ENCODE peak calls at places on chromosomes 3 and 15, in eight cellular contexts. One of them, this sample, is unnamed.

GRCh38 chr3:196246612-196247308 is 30.4 kb downstream of the SLC51A start:
- DNase-seq in right atrium auricular region: no peak
- DNase-seq in IMR-90: peak
- DNase-seq in endothelial cell: no peak
- DNase-seq in hepatocyte: no peak
- DNase-seq in cardiac fibroblast: no peak
- DNase-seq in fibroblast of mammary gland: peak
- DNase-seq in progenitor cell of endocrine pancreas: no peak
- DNase-seq in this sample: no peak

GRCh38 chr3:78977073-78977472 is 790.7 kb downstream of the ROBO1 start:
- DNase-seq in fibroblast of mammary gland: peak
- DNase-seq in right atrium auricular region: no peak
- DNase-seq in cardiac fibroblast: no peak
- DNase-seq in progenitor cell of endocrine pancreas: no peak
- DNase-seq in endothelial cell: no peak
- DNase-seq in IMR-90: peak
- DNase-seq in hepatocyte: no peak
- DNase-seq in this sample: no peak

GRCh38 chr3:128277378-128278049 is 124.2 kb downstream of the EEFSEC start:
- DNase-seq in cardiac fibroblast: no peak
- DNase-seq in hepatocyte: no peak
- DNase-seq in progenitor cell of endocrine pancreas: no peak
- DNase-seq in IMR-90: no peak
- DNase-seq in fibroblast of mammary gland: no peak
- DNase-seq in right atrium auricular region: peak
- DNase-seq in endothelial cell: no peak
- DNase-seq in this sample: no peak

GRCh38 chr3:11224010-11224409 is 48.2 kb upstream of the ATG7 start:
- DNase-seq in hepatocyte: no peak
- DNase-seq in progenitor cell of endocrine pancreas: no peak
- DNase-seq in endothelial cell: no peak
- DNase-seq in cardiac fibroblast: no peak
- DNase-seq in fibroblast of mammary gland: no peak
- DNase-seq in right atrium auricular region: no peak
- DNase-seq in IMR-90: no peak
- DNase-seq in this sample: no peak

GRCh38 chr3:30170681-30171438 is 435.5 kb upstream of the TGFBR2 start:
- DNase-seq in IMR-90: no peak
- DNase-seq in cardiac fibroblast: no peak
- DNase-seq in fibroblast of mammary gland: no peak
- DNase-seq in progenitor cell of endocrine pancreas: no peak
- DNase-seq in right atrium auricular region: no peak
- DNase-seq in endothelial cell: no peak
- DNase-seq in hepatocyte: peak
- DNase-seq in this sample: no peak

GRCh38 chr3:3065876-3066275 is 44.3 kb downstream of the IL5RA start:
- DNase-seq in progenitor cell of endocrine pancreas: no peak
- DNase-seq in IMR-90: peak
- DNase-seq in endothelial cell: no peak
- DNase-seq in fibroblast of mammary gland: peak
- DNase-seq in hepatocyte: no peak
- DNase-seq in cardiac fibroblast: peak
- DNase-seq in right atrium auricular region: no peak
- DNase-seq in this sample: no peak

GRCh38 chr3:29531611-29532150 is 250.8 kb downstream of the RBMS3 start:
- DNase-seq in IMR-90: no peak
- DNase-seq in progenitor cell of endocrine pancreas: no peak
- DNase-seq in fibroblast of mammary gland: no peak
- DNase-seq in hepatocyte: no peak
- DNase-seq in endothelial cell: no peak
- DNase-seq in cardiac fibroblast: no peak
- DNase-seq in right atrium auricular region: no peak
- DNase-seq in this sample: no peak

GRCh38 chr3:52372822-52373504 is 56.8 kb downstream of the DNAH1 start:
- DNase-seq in endothelial cell: peak
- DNase-seq in fibroblast of mammary gland: no peak
- DNase-seq in IMR-90: no peak
- DNase-seq in right atrium auricular region: no peak
- DNase-seq in cardiac fibroblast: no peak
- DNase-seq in progenitor cell of endocrine pancreas: no peak
- DNase-seq in hepatocyte: no peak
- DNase-seq in this sample: peak

GRCh38 chr3:41346698-41347097 is 147.4 kb downstream of the CTNNB1 start:
- DNase-seq in right atrium auricular region: no peak
- DNase-seq in fibroblast of mammary gland: peak
- DNase-seq in cardiac fibroblast: no peak
- DNase-seq in endothelial cell: no peak
- DNase-seq in IMR-90: peak
- DNase-seq in hepatocyte: no peak
- DNase-seq in progenitor cell of endocrine pancreas: no peak
- DNase-seq in this sample: no peak

GRCh38 chr3:24351779-24352469 is 142.7 kb downstream of the THRB start:
- DNase-seq in progenitor cell of endocrine pancreas: no peak
- DNase-seq in cardiac fibroblast: peak
- DNase-seq in hepatocyte: no peak
- DNase-seq in endothelial cell: no peak
- DNase-seq in IMR-90: no peak
- DNase-seq in fibroblast of mammary gland: peak
- DNase-seq in right atrium auricular region: peak
- DNase-seq in this sample: no peak

GRCh38 chr3:97658670-97659285 is 105.8 kb upstream of the ARL6 start:
- DNase-seq in cardiac fibroblast: peak
- DNase-seq in endothelial cell: peak
- DNase-seq in IMR-90: peak
- DNase-seq in right atrium auricular region: no peak
- DNase-seq in fibroblast of mammary gland: peak
- DNase-seq in progenitor cell of endocrine pancreas: no peak
- DNase-seq in hepatocyte: peak
- DNase-seq in this sample: peak

GRCh38 chr3:127488141-127488672 is 102.3 kb downstream of the TPRA1 start:
- DNase-seq in endothelial cell: no peak
- DNase-seq in progenitor cell of endocrine pancreas: no peak
- DNase-seq in fibroblast of mammary gland: no peak
- DNase-seq in cardiac fibroblast: no peak
- DNase-seq in right atrium auricular region: peak
- DNase-seq in IMR-90: no peak
- DNase-seq in hepatocyte: no peak
- DNase-seq in this sample: no peak

GRCh38 chr3:47324278-47324865 is 41.6 kb downstream of the KLHL18 start:
- DNase-seq in right atrium auricular region: peak
- DNase-seq in IMR-90: peak
- DNase-seq in endothelial cell: peak
- DNase-seq in cardiac fibroblast: peak
- DNase-seq in hepatocyte: peak
- DNase-seq in progenitor cell of endocrine pancreas: peak
- DNase-seq in fibroblast of mammary gland: peak
- DNase-seq in this sample: peak

GRCh38 chr15:62941719-62942118 is 100.8 kb upstream of the TPM1 start:
- DNase-seq in cardiac fibroblast: no peak
- DNase-seq in fibroblast of mammary gland: peak
- DNase-seq in hepatocyte: no peak
- DNase-seq in progenitor cell of endocrine pancreas: no peak
- DNase-seq in IMR-90: peak
- DNase-seq in right atrium auricular region: no peak
- DNase-seq in endothelial cell: no peak
- DNase-seq in this sample: no peak

GRCh38 chr15:35141743-35142356 is 56.8 kb upstream of the NANOGP8 start:
- DNase-seq in endothelial cell: no peak
- DNase-seq in fibroblast of mammary gland: peak
- DNase-seq in right atrium auricular region: no peak
- DNase-seq in progenitor cell of endocrine pancreas: no peak
- DNase-seq in hepatocyte: peak
- DNase-seq in IMR-90: peak
- DNase-seq in cardiac fibroblast: peak
- DNase-seq in this sample: no peak

GRCh38 chr3:49681232-49681522 is 7.0 kb downstream of the APEH start:
- DNase-seq in right atrium auricular region: no peak
- DNase-seq in hepatocyte: no peak
- DNase-seq in endothelial cell: no peak
- DNase-seq in progenitor cell of endocrine pancreas: no peak
- DNase-seq in cardiac fibroblast: no peak
- DNase-seq in IMR-90: no peak
- DNase-seq in fibroblast of mammary gland: no peak
- DNase-seq in this sample: no peak

DNA sequence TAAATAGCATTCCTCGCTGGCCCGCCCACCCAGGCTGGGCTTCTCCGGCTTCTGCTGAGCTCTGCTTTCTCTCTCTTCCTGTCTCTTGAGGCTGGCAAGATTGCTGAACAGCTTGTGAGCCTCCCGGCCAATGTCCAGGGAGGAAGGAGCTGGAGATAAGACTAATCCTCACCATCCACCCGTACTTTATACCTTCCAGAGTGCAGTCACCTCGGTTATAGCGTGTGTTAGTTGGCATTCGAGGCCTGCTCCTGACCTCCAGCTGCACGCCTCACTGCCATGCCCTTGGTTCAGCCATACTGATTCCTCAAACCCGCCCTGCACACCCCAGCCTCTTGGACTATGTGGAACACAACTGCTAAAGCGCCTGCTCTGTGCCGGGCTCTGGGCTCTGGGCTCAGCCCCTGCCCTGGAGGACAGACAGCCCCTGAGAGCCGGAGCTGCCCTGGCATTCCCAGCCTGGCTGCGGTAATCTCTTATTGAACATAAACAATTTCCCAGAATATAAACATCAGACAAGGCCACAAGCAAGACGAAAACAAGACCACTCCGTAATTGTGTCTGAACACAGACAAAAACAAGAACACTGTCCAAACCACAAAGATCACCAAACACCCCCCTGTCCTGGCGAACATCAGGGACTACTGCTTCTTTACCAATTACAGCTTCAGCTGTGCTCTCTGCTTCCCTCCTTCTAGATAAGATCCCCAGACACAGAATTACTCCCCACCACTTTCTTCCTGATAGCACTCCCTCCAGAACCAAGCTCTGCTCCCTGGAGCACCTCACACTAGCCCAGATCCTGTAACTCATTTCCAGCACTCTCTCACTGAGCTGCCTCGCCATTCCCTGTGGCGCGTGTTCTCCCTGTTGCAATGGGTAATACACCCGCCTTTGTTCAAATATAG is 57.0 kb upstream of the TLE3 start:
- DNase-seq in IMR-90: peak
- DNase-seq in right atrium auricular region: peak
- DNase-seq in progenitor cell of endocrine pancreas: no peak
- DNase-seq in hepatocyte: peak
- DNase-seq in fibroblast of mammary gland: no peak
- DNase-seq in cardiac fibroblast: peak
- DNase-seq in endothelial cell: no peak
- DNase-seq in this sample: peak
- TF ChIP-seq CTCF in IMR-90: no peak
- TF ChIP-seq CTCF in right atrium auricular region: no peak
- TF ChIP-seq CTCF in progenitor cell of endocrine pancreas: no peak
- TF ChIP-seq CTCF in hepatocyte: no peak
- TF ChIP-seq CTCF in fibroblast of mammary gland: no peak
- TF ChIP-seq CTCF in cardiac fibroblast: no peak
- TF ChIP-seq CTCF in endothelial cell: no peak
- TF ChIP-seq CTCF in this sample: no peak

GRCh38 chr3:101848326-101848725 is 988 bp upstream of the NFKBIZ start:
- DNase-seq in endothelial cell: no peak
- DNase-seq in fibroblast of mammary gland: no peak
- DNase-seq in IMR-90: no peak
- DNase-seq in hepatocyte: no peak
- DNase-seq in right atrium auricular region: no peak
- DNase-seq in progenitor cell of endocrine pancreas: no peak
- DNase-seq in cardiac fibroblast: no peak
- DNase-seq in this sample: no peak

GRCh38 chr3:101851072-101851471 is 1.8 kb downstream of the NFKBIZ start:
- DNase-seq in cardiac fibroblast: no peak
- DNase-seq in fibroblast of mammary gland: no peak
- DNase-seq in hepatocyte: no peak
- DNase-seq in IMR-90: no peak
- DNase-seq in endothelial cell: no peak
- DNase-seq in right atrium auricular region: no peak
- DNase-seq in progenitor cell of endocrine pancreas: no peak
- DNase-seq in this sample: no peak

GRCh38 chr3:101850327-101851048 is 1.2 kb downstream of the NFKBIZ start:
- DNase-seq in right atrium auricular region: no peak
- DNase-seq in endothelial cell: no peak
- DNase-seq in hepatocyte: no peak
- DNase-seq in progenitor cell of endocrine pancreas: no peak
- DNase-seq in fibroblast of mammary gland: peak
- DNase-seq in cardiac fibroblast: peak
- DNase-seq in IMR-90: peak
- DNase-seq in this sample: no peak

GRCh38 chr3:101848754-101849713 is at the start of gene NFKBIZ:
- DNase-seq in cardiac fibroblast: peak
- DNase-seq in IMR-90: peak
- DNase-seq in fibroblast of mammary gland: peak
- DNase-seq in right atrium auricular region: peak
- DNase-seq in hepatocyte: peak
- DNase-seq in endothelial cell: peak
- DNase-seq in progenitor cell of endocrine pancreas: peak
- DNase-seq in this sample: peak

GRCh38 chr3:101849714-101850326 is 506 bp downstream of the NFKBIZ start:
- DNase-seq in endothelial cell: peak
- DNase-seq in hepatocyte: no peak
- DNase-seq in cardiac fibroblast: no peak
- DNase-seq in fibroblast of mammary gland: no peak
- DNase-seq in right atrium auricular region: no peak
- DNase-seq in IMR-90: no peak
- DNase-seq in progenitor cell of endocrine pancreas: peak
- DNase-seq in this sample: peak
- TF ChIP-seq CTCF in endothelial cell: no peak
- TF ChIP-seq CTCF in hepatocyte: no peak
- TF ChIP-seq CTCF in cardiac fibroblast: no peak
- TF ChIP-seq CTCF in fibroblast of mammary gland: no peak
- TF ChIP-seq CTCF in right atrium auricular region: no peak
- TF ChIP-seq CTCF in IMR-90: no peak
- TF ChIP-seq CTCF in progenitor cell of endocrine pancreas: peak
- TF ChIP-seq CTCF in this sample: no peak

GRCh38 chr15:25683911-25684310 is 179.2 kb downstream of the ATP10A start:
- DNase-seq in right atrium auricular region: no peak
- DNase-seq in cardiac fibroblast: no peak
- DNase-seq in fibroblast of mammary gland: peak
- DNase-seq in hepatocyte: no peak
- DNase-seq in endothelial cell: no peak
- DNase-seq in progenitor cell of endocrine pancreas: no peak
- DNase-seq in IMR-90: no peak
- DNase-seq in this sample: no peak
- TF ChIP-seq CTCF in right atrium auricular region: no peak
- TF ChIP-seq CTCF in cardiac fibroblast: no peak
- TF ChIP-seq CTCF in fibroblast of mammary gland: peak
- TF ChIP-seq CTCF in hepatocyte: no peak
- TF ChIP-seq CTCF in endothelial cell: no peak
- TF ChIP-seq CTCF in progenitor cell of endocrine pancreas: no peak
- TF ChIP-seq CTCF in IMR-90: no peak
- TF ChIP-seq CTCF in this sample: no peak

DNA sequence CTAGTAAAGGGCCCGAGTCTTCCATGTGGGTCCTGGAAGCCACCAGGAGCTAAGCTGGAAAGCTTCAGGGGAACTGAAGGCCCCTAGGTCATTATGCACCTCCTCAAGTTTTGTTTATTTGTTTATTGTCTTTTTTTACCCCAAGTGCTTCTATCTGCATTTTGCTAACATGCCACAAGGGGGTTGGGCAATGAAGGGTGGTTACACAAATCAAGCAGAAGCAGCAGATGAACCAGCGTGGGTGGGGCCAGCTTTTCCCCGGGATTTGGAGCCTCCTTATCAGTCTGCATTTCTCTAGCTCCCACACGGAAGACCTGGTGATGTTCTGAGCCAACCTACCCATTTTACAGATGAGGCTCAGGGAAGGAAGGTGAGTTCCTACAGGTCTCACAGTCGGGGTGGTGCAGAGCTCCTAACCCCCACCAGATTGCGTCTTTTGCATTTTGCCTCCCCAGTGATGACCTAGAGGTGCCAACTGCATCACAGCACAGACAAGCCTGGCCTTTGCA is 16.8 kb downstream of the TMC3 start:
- DNase-seq in IMR-90: no peak
- DNase-seq in endothelial cell: no peak
- DNase-seq in hepatocyte: no peak
- DNase-seq in fibroblast of mammary gland: no peak
- DNase-seq in progenitor cell of endocrine pancreas: no peak
- DNase-seq in right atrium auricular region: no peak
- DNase-seq in cardiac fibroblast: peak
- DNase-seq in this sample: no peak
- TF ChIP-seq CTCF in IMR-90: no peak
- TF ChIP-seq CTCF in endothelial cell: no peak
- TF ChIP-seq CTCF in hepatocyte: no peak
- TF ChIP-seq CTCF in fibroblast of mammary gland: peak
- TF ChIP-seq CTCF in progenitor cell of endocrine pancreas: no peak
- TF ChIP-seq CTCF in right atrium auricular region: no peak
- TF ChIP-seq CTCF in cardiac fibroblast: no peak
- TF ChIP-seq CTCF in this sample: no peak

This sample was measured in nephron progenitor cell.